ENCODE peak calls at places on chromosomes 1 and 21, in five cellular contexts. One of them, this sample, is unnamed.
A peak's percentile ranks its signal among the peaks of the same experiment; 100 is the strongest.

GRCh38 chr1:152924191-152924590 is 15.8 kb downstream of the IVL start:
- DNase-seq in H1: no peak
- DNase-seq in H9: no peak
- DNase-seq in neuronal stem cell: no peak
- DNase-seq in mesenchymal stem cell: no peak
- DNase-seq in this sample: no peak

GRCh38 chr1:171817511-171818265 is 23.6 kb upstream of the DNM3 start:
- DNase-seq in H1: no peak
- DNase-seq in mesenchymal stem cell: peak; percentile 93
- DNase-seq in neuronal stem cell: no peak
- DNase-seq in H9: peak; percentile 46
- DNase-seq in this sample: peak; percentile 76

GRCh38 chr21:28699591-28700259 is 293.0 kb downstream of the LTN1 start:
- DNase-seq in neuronal stem cell: no peak
- DNase-seq in H9: no peak
- DNase-seq in mesenchymal stem cell: no peak
- DNase-seq in H1: no peak
- DNase-seq in this sample: no peak

GRCh38 chr1:32289256-32289655 is 2.6 kb upstream of the HDAC1 start:
- DNase-seq in H9: no peak
- DNase-seq in mesenchymal stem cell: no peak
- DNase-seq in neuronal stem cell: no peak
- DNase-seq in H1: no peak
- DNase-seq in this sample: no peak

GRCh38 chr1:168093616-168094015 is 43.1 kb downstream of the GPR161 start:
- DNase-seq in neuronal stem cell: no peak
- DNase-seq in mesenchymal stem cell: no peak
- DNase-seq in H1: no peak
- DNase-seq in H9: no peak
- DNase-seq in this sample: no peak

GRCh38 chr1:45117766-45118165 is 88.6 kb downstream of the ZSWIM5 start:
- DNase-seq in H9: no peak
- DNase-seq in neuronal stem cell: no peak
- DNase-seq in mesenchymal stem cell: no peak
- DNase-seq in H1: no peak
- DNase-seq in this sample: no peak

GRCh38 chr1:56375184-56375837 is 204.1 kb downstream of the PLPP3 start:
- DNase-seq in H1: no peak
- DNase-seq in neuronal stem cell: no peak
- DNase-seq in mesenchymal stem cell: no peak
- DNase-seq in H9: no peak
- DNase-seq in this sample: peak; percentile 66

GRCh38 chr1:87787551-87787950 is 458.9 kb downstream of the LMO4 start:
- DNase-seq in mesenchymal stem cell: peak; percentile 10
- DNase-seq in H9: no peak
- DNase-seq in H1: no peak
- DNase-seq in neuronal stem cell: no peak
- DNase-seq in this sample: peak; percentile 80

GRCh38 chr1:33256335-33256700 is at the start of gene ZNF362:
- DNase-seq in H9: peak; percentile 48
- DNase-seq in mesenchymal stem cell: peak; percentile 74
- DNase-seq in neuronal stem cell: no peak
- DNase-seq in H1: peak; percentile 72
- DNase-seq in this sample: peak; percentile 60

GRCh38 chr1:37602750-37603694 is 7.3 kb upstream of the GNL2 start:
- DNase-seq in H1: peak; percentile 52
- DNase-seq in H9: peak; percentile 57
- DNase-seq in neuronal stem cell: peak; percentile 41
- DNase-seq in mesenchymal stem cell: peak; percentile 43
- DNase-seq in this sample: peak; percentile 16

GRCh38 chr1:91687452-91687851 is 186.8 kb downstream of the CDC7 start:
- DNase-seq in H9: no peak
- DNase-seq in mesenchymal stem cell: peak; percentile 30
- DNase-seq in H1: no peak
- DNase-seq in neuronal stem cell: no peak
- DNase-seq in this sample: no peak

GRCh38 chr1:51924455-51924854 is 45.9 kb upstream of the NRDC start:
- DNase-seq in mesenchymal stem cell: peak; percentile 48
- DNase-seq in H1: no peak
- DNase-seq in neuronal stem cell: no peak
- DNase-seq in H9: no peak
- DNase-seq in this sample: peak; percentile 77

GRCh38 chr1:234395297-234395696 is 22.0 kb downstream of the COA6 start:
- DNase-seq in mesenchymal stem cell: no peak
- DNase-seq in H1: no peak
- DNase-seq in H9: no peak
- DNase-seq in neuronal stem cell: no peak
- DNase-seq in this sample: no peak

GRCh38 chr1:20499718-20500117 is 8.2 kb downstream of the MUL1 start:
- DNase-seq in mesenchymal stem cell: no peak
- DNase-seq in neuronal stem cell: no peak
- DNase-seq in H9: no peak
- DNase-seq in H1: no peak
- DNase-seq in this sample: no peak

GRCh38 chr1:1116701-1117468 is 996 bp upstream of the C1orf159 start:
- DNase-seq in H1: no peak
- DNase-seq in H9: no peak
- DNase-seq in mesenchymal stem cell: peak; percentile 50
- DNase-seq in neuronal stem cell: peak; percentile 26
- DNase-seq in this sample: no peak

GRCh38 chr1:97826820-97827219 is 94.0 kb downstream of the DPYD start:
- DNase-seq in H9: no peak
- DNase-seq in mesenchymal stem cell: no peak
- DNase-seq in neuronal stem cell: no peak
- DNase-seq in H1: no peak
- DNase-seq in this sample: no peak

GRCh38 chr1:202577381-202577780 is 132.9 kb downstream of the SYT2 start:
- DNase-seq in mesenchymal stem cell: peak; percentile 55
- DNase-seq in neuronal stem cell: no peak
- DNase-seq in H1: no peak
- DNase-seq in H9: no peak
- DNase-seq in this sample: peak; percentile 60

GRCh38 chr21:44360174-44360573 is 6.8 kb downstream of the TRPM2 start:
- DNase-seq in neuronal stem cell: no peak
- DNase-seq in mesenchymal stem cell: no peak
- DNase-seq in H9: no peak
- DNase-seq in H1: no peak
- DNase-seq in this sample: no peak

GRCh38 chr21:39363607-39364555 is 15.0 kb upstream of the HMGN1 start:
- DNase-seq in H1: no peak
- DNase-seq in H9: no peak
- DNase-seq in neuronal stem cell: no peak
- DNase-seq in mesenchymal stem cell: no peak
- DNase-seq in this sample: peak; percentile 71

GRCh38 chr1:48069662-48070432 is 72.7 kb upstream of the TRABD2B start:
- DNase-seq in neuronal stem cell: no peak
- DNase-seq in mesenchymal stem cell: no peak
- DNase-seq in H9: no peak
- DNase-seq in H1: no peak
- DNase-seq in this sample: no peak

GRCh38 chr1:8889925-8890785 is 11.7 kb upstream of the ENO1 start:
- DNase-seq in neuronal stem cell: no peak
- DNase-seq in H9: no peak
- DNase-seq in H1: no peak
- DNase-seq in mesenchymal stem cell: peak; percentile 45
- DNase-seq in this sample: peak; percentile 89
- H2BK15ac ChIP-seq in neuronal stem cell: no peak overlapping the region
- H2BK15ac ChIP-seq in H9: no peak overlapping the region
- H2BK15ac ChIP-seq in H1: no peak overlapping the region
- H2BK15ac ChIP-seq in mesenchymal stem cell: no peak overlapping the region
- H2BK15ac ChIP-seq in this sample: no peak overlapping the region

DNA sequence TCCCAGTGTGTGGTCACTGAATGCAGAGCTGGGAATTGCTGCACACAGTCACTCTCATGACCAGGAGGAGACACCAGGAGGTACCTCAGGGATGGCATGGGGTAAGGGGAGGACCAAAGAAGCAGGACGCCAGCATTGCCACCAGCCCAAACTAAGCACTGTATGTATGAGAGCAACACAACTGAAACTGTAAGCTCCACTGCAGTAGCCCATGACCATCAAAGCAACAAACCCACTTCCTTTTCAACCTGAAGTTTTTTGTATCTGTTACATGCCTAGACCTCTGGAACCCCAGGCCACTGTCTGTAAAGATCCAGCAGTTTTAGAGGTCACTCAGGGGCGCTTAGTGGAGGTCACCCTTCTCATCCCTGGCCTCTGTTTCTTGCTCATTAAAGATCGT is 164.3 kb downstream of the SETD4 start:
- DNase-seq in H9: no peak
- DNase-seq in neuronal stem cell: no peak
- DNase-seq in H1: no peak
- DNase-seq in mesenchymal stem cell: no peak
- DNase-seq in this sample: no peak
- H3K14ac ChIP-seq in H9: no peak overlapping the region
- H3K14ac ChIP-seq in neuronal stem cell: no peak overlapping the region
- H3K14ac ChIP-seq in H1: no peak overlapping the region
- H3K14ac ChIP-seq in mesenchymal stem cell: peak overlapping the region; percentile 77
- H3K14ac ChIP-seq in this sample: no peak overlapping the region

DNA sequence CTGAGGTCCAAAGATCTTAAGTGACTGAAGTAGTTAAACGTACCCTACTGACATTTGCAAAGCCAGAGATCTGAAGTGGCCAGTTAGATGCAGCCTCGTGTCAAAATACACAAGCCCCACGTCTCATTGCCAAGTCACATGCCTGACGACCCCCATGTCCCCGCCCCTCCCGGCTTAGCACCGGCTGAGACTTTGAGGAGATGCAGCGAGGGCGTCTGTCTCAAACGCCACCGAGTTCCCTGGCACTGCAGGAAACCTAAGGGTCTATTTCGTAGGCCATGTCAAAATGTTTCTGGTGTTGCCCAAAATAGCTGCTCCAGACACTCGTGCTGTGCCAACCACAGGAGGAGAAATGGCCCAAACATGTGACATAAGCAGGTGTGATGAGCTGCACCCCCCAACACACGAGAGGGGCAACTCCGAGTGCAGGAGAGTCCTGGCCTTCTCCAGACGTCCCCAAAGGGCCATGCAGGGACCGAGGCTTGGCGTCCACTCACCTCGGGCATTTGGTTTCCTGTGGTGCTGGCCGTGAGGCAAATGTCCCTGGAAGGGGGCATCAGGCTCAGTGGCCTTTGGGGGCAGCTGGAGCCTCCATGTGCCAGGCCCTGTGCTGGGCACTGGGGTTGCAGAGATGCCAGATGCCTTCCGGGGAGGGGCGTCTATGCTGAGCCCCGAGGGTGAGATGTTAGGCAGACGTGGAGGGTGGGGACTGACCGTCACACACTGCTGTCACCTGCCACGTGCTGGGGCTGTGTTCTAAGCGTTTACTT is 67.0 kb downstream of the MATN1 start:
- DNase-seq in H1: no peak
- DNase-seq in H9: no peak
- DNase-seq in neuronal stem cell: no peak
- DNase-seq in mesenchymal stem cell: no peak
- DNase-seq in this sample: no peak
- H2BK15ac ChIP-seq in H1: no peak overlapping the region
- H2BK15ac ChIP-seq in H9: no peak overlapping the region
- H2BK15ac ChIP-seq in neuronal stem cell: no peak overlapping the region
- H2BK15ac ChIP-seq in mesenchymal stem cell: no peak overlapping the region
- H2BK15ac ChIP-seq in this sample: no peak overlapping the region

DNA sequence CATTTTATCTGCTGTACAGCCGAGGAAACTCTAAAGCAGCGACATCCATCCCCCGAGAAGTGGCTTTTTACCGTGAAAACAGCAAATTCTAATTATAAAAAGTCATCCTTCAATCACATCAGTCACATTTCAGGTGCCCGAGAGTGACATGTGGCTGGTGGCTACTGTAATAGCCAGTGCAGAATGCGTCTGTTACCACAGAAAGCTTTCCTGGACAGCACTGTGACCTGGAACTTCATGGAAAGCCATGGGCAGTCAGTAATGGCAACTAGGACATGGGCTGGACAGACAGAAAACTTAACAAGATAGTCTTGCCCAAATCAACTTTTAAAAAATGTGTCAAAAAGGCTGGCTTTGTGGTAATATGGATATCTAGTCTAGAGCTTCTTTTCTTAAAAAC is 106.6 kb downstream of the BCAR3 start:
- DNase-seq in mesenchymal stem cell: no peak
- DNase-seq in neuronal stem cell: no peak
- DNase-seq in H9: no peak
- DNase-seq in H1: no peak
- DNase-seq in this sample: no peak
- H3K14ac ChIP-seq in mesenchymal stem cell: no peak overlapping the region
- H3K14ac ChIP-seq in neuronal stem cell: no peak overlapping the region
- H3K14ac ChIP-seq in H9: no peak overlapping the region
- H3K14ac ChIP-seq in H1: no peak overlapping the region
- H3K14ac ChIP-seq in this sample: no peak overlapping the region

GRCh38 chr1:212037900-212038299 is 2.4 kb downstream of the DTL start:
- DNase-seq in H9: no peak
- DNase-seq in mesenchymal stem cell: peak; percentile 23
- DNase-seq in neuronal stem cell: no peak
- DNase-seq in H1: no peak
- DNase-seq in this sample: no peak
- H2BK15ac ChIP-seq in H9: no peak overlapping the region
- H2BK15ac ChIP-seq in mesenchymal stem cell: no peak overlapping the region
- H2BK15ac ChIP-seq in neuronal stem cell: no peak overlapping the region
- H2BK15ac ChIP-seq in H1: no peak overlapping the region
- H2BK15ac ChIP-seq in this sample: no peak overlapping the region

GRCh38 chr1:204314209-204314892 is 45.4 kb downstream of the PLEKHA6 start:
- DNase-seq in H1: peak; percentile 67
- DNase-seq in mesenchymal stem cell: no peak
- DNase-seq in neuronal stem cell: no peak
- DNase-seq in H9: peak; percentile 39
- DNase-seq in this sample: no peak
- H3K14ac ChIP-seq in H1: no peak overlapping the region
- H3K14ac ChIP-seq in mesenchymal stem cell: no peak overlapping the region
- H3K14ac ChIP-seq in neuronal stem cell: no peak overlapping the region
- H3K14ac ChIP-seq in H9: no peak overlapping the region
- H3K14ac ChIP-seq in this sample: no peak overlapping the region

DNA sequence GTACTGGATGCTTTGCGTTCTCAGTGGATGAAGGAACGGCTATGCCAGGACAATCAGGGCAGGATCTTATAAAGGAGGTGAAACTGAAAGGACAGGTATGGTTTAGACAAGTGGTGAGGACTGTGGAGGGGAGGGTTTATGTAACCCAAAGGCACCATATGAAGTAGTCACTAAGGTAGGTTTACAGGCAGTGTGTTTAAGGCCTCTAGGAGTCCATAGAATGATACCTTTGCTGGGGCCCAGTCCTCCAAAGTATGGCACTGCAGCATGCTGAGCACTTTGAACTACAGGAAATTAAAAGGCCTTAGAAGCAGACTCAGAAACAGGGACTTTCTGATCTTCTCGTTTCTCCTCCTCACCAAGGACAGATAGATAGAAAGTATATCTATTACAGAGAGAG is 304.7 kb upstream of the USP25 start:
- DNase-seq in H9: no peak
- DNase-seq in neuronal stem cell: no peak
- DNase-seq in mesenchymal stem cell: no peak
- DNase-seq in H1: no peak
- DNase-seq in this sample: no peak
- H2BK15ac ChIP-seq in H9: no peak overlapping the region
- H2BK15ac ChIP-seq in neuronal stem cell: no peak overlapping the region
- H2BK15ac ChIP-seq in mesenchymal stem cell: no peak overlapping the region
- H2BK15ac ChIP-seq in H1: peak overlapping the region; percentile 65
- H2BK15ac ChIP-seq in this sample: no peak overlapping the region

DNA sequence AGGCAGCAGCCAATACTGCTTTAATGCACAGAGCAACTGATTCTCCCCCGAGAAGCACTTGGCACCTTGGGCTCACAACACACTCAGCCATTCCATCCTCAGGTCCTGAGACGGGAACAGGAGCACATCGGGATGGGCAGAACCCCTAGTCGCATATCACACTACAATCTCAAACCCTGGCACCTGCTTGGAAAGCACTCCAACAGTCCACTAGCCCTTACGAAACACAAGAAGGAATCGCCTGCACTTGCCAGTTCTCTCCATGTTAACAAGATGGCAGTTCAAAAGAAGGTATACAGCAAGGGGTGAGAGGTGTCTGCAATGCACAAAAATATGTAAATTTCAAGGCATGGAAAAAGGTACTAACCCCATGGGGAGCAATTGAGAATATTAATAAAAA is 21.4 kb downstream of the JAK1 start:
- DNase-seq in H1: no peak
- DNase-seq in H9: no peak
- DNase-seq in neuronal stem cell: no peak
- DNase-seq in mesenchymal stem cell: no peak
- DNase-seq in this sample: no peak
- H3K14ac ChIP-seq in H1: no peak overlapping the region
- H3K14ac ChIP-seq in H9: no peak overlapping the region
- H3K14ac ChIP-seq in neuronal stem cell: no peak overlapping the region
- H3K14ac ChIP-seq in mesenchymal stem cell: no peak overlapping the region
- H3K14ac ChIP-seq in this sample: no peak overlapping the region

This sample was measured in IMR-90.